ENCODE peak calls at places on chromosome 16, in nine cellular contexts. One of them, this sample, is unnamed.

GRCh38 chr16:30927789-30928378 is 4.5 kb downstream of the FBXL19 start:
- DNase-seq in Calu3: peak; percentile 41
- DNase-seq in hippocampal formation: peak; percentile 80
- DNase-seq in central memory CD4-positive, alpha-beta T cell: peak; percentile 24
- DNase-seq in activated CD8-positive, alpha-beta memory T cell treated with anti-CD3 and anti-CD28 coated beads, Interleukin-2, amount 50 U/mL, for 48 hours: no peak
- DNase-seq in frontal cortex: peak; percentile 77
- DNase-seq in sciatic nerve: no peak
- DNase-seq in dorsolateral prefrontal cortex: peak; percentile 79
- DNase-seq in NCI-H226: no peak
- DNase-seq in this sample: peak; percentile 14

GRCh38 chr16:8194795-8195194 is 395.5 kb downstream of the TMEM114 start:
- DNase-seq in sciatic nerve: no peak
- DNase-seq in NCI-H226: no peak
- DNase-seq in central memory CD4-positive, alpha-beta T cell: no peak
- DNase-seq in hippocampal formation: no peak
- DNase-seq in Calu3: no peak
- DNase-seq in frontal cortex: no peak
- DNase-seq in activated CD8-positive, alpha-beta memory T cell treated with anti-CD3 and anti-CD28 coated beads, Interleukin-2, amount 50 U/mL, for 48 hours: no peak
- DNase-seq in dorsolateral prefrontal cortex: no peak
- DNase-seq in this sample: no peak

GRCh38 chr16:59878479-59878878 is 1144.4 kb upstream of the GOT2 start:
- DNase-seq in central memory CD4-positive, alpha-beta T cell: no peak
- DNase-seq in activated CD8-positive, alpha-beta memory T cell treated with anti-CD3 and anti-CD28 coated beads, Interleukin-2, amount 50 U/mL, for 48 hours: no peak
- DNase-seq in NCI-H226: no peak
- DNase-seq in dorsolateral prefrontal cortex: no peak
- DNase-seq in hippocampal formation: no peak
- DNase-seq in sciatic nerve: no peak
- DNase-seq in frontal cortex: no peak
- DNase-seq in Calu3: peak; percentile 74
- DNase-seq in this sample: peak; percentile 90

GRCh38 chr16:81524382-81524781 is 79.8 kb downstream of the CMIP start:
- DNase-seq in hippocampal formation: no peak
- DNase-seq in central memory CD4-positive, alpha-beta T cell: peak; percentile 65
- DNase-seq in sciatic nerve: no peak
- DNase-seq in frontal cortex: no peak
- DNase-seq in Calu3: no peak
- DNase-seq in activated CD8-positive, alpha-beta memory T cell treated with anti-CD3 and anti-CD28 coated beads, Interleukin-2, amount 50 U/mL, for 48 hours: no peak
- DNase-seq in NCI-H226: no peak
- DNase-seq in dorsolateral prefrontal cortex: no peak
- DNase-seq in this sample: peak; percentile 59

GRCh38 chr16:19583665-19584300 is 28.3 kb downstream of the VPS35L start:
- DNase-seq in Calu3: peak; percentile 61
- DNase-seq in frontal cortex: no peak
- DNase-seq in dorsolateral prefrontal cortex: no peak
- DNase-seq in sciatic nerve: no peak
- DNase-seq in NCI-H226: peak; percentile 46
- DNase-seq in central memory CD4-positive, alpha-beta T cell: peak; percentile 14
- DNase-seq in hippocampal formation: no peak
- DNase-seq in activated CD8-positive, alpha-beta memory T cell treated with anti-CD3 and anti-CD28 coated beads, Interleukin-2, amount 50 U/mL, for 48 hours: no peak
- DNase-seq in this sample: peak; percentile 29

GRCh38 chr16:54116126-54116525 is 170.5 kb downstream of the IRX3 start:
- DNase-seq in frontal cortex: no peak
- DNase-seq in sciatic nerve: no peak
- DNase-seq in central memory CD4-positive, alpha-beta T cell: no peak
- DNase-seq in dorsolateral prefrontal cortex: no peak
- DNase-seq in hippocampal formation: no peak
- DNase-seq in Calu3: no peak
- DNase-seq in activated CD8-positive, alpha-beta memory T cell treated with anti-CD3 and anti-CD28 coated beads, Interleukin-2, amount 50 U/mL, for 48 hours: no peak
- DNase-seq in NCI-H226: no peak
- DNase-seq in this sample: no peak

GRCh38 chr16:10938321-10938720 is 3.9 kb downstream of the DEXI start:
- DNase-seq in dorsolateral prefrontal cortex: no peak
- DNase-seq in activated CD8-positive, alpha-beta memory T cell treated with anti-CD3 and anti-CD28 coated beads, Interleukin-2, amount 50 U/mL, for 48 hours: no peak
- DNase-seq in central memory CD4-positive, alpha-beta T cell: no peak
- DNase-seq in frontal cortex: no peak
- DNase-seq in sciatic nerve: no peak
- DNase-seq in hippocampal formation: no peak
- DNase-seq in NCI-H226: no peak
- DNase-seq in Calu3: no peak
- DNase-seq in this sample: no peak

GRCh38 chr16:28623172-28623711 is 13.4 kb upstream of the SULT1A1 start:
- DNase-seq in central memory CD4-positive, alpha-beta T cell: peak; percentile 63
- DNase-seq in hippocampal formation: no peak
- DNase-seq in sciatic nerve: no peak
- DNase-seq in Calu3: peak; percentile 88
- DNase-seq in NCI-H226: no peak
- DNase-seq in frontal cortex: no peak
- DNase-seq in dorsolateral prefrontal cortex: peak; percentile 49
- DNase-seq in activated CD8-positive, alpha-beta memory T cell treated with anti-CD3 and anti-CD28 coated beads, Interleukin-2, amount 50 U/mL, for 48 hours: peak; percentile 86
- DNase-seq in this sample: no peak

GRCh38 chr16:11448796-11449416 is 103.6 kb downstream of the RMI2 start:
- DNase-seq in activated CD8-positive, alpha-beta memory T cell treated with anti-CD3 and anti-CD28 coated beads, Interleukin-2, amount 50 U/mL, for 48 hours: no peak
- DNase-seq in hippocampal formation: no peak
- DNase-seq in dorsolateral prefrontal cortex: no peak
- DNase-seq in NCI-H226: no peak
- DNase-seq in frontal cortex: no peak
- DNase-seq in sciatic nerve: no peak
- DNase-seq in central memory CD4-positive, alpha-beta T cell: no peak
- DNase-seq in Calu3: no peak
- DNase-seq in this sample: no peak

GRCh38 chr16:57720142-57720575 is 15.4 kb upstream of the KATNB1 start:
- DNase-seq in sciatic nerve: no peak
- DNase-seq in Calu3: peak; percentile 90
- DNase-seq in frontal cortex: no peak
- DNase-seq in activated CD8-positive, alpha-beta memory T cell treated with anti-CD3 and anti-CD28 coated beads, Interleukin-2, amount 50 U/mL, for 48 hours: peak; percentile 70
- DNase-seq in hippocampal formation: no peak
- DNase-seq in central memory CD4-positive, alpha-beta T cell: peak; percentile 19
- DNase-seq in dorsolateral prefrontal cortex: peak; percentile 54
- DNase-seq in NCI-H226: peak; percentile 25
- DNase-seq in this sample: peak; percentile 8

GRCh38 chr16:74862743-74863244 is 88.2 kb upstream of the FA2H start:
- DNase-seq in frontal cortex: peak; percentile 34
- DNase-seq in Calu3: peak; percentile 45
- DNase-seq in activated CD8-positive, alpha-beta memory T cell treated with anti-CD3 and anti-CD28 coated beads, Interleukin-2, amount 50 U/mL, for 48 hours: no peak
- DNase-seq in dorsolateral prefrontal cortex: no peak
- DNase-seq in NCI-H226: no peak
- DNase-seq in hippocampal formation: peak; percentile 52
- DNase-seq in central memory CD4-positive, alpha-beta T cell: peak; percentile 28
- DNase-seq in sciatic nerve: no peak
- DNase-seq in this sample: peak; percentile 16

GRCh38 chr16:23452221-23452571 is 793 bp downstream of the COG7 start:
- DNase-seq in sciatic nerve: no peak
- DNase-seq in Calu3: no peak
- DNase-seq in NCI-H226: no peak
- DNase-seq in dorsolateral prefrontal cortex: no peak
- DNase-seq in central memory CD4-positive, alpha-beta T cell: no peak
- DNase-seq in activated CD8-positive, alpha-beta memory T cell treated with anti-CD3 and anti-CD28 coated beads, Interleukin-2, amount 50 U/mL, for 48 hours: no peak
- DNase-seq in hippocampal formation: no peak
- DNase-seq in frontal cortex: no peak
- DNase-seq in this sample: no peak

GRCh38 chr16:1974157-1975070 is 2.6 kb downstream of the TBL3 start:
- DNase-seq in Calu3: no peak
- DNase-seq in central memory CD4-positive, alpha-beta T cell: no peak
- DNase-seq in hippocampal formation: no peak
- DNase-seq in activated CD8-positive, alpha-beta memory T cell treated with anti-CD3 and anti-CD28 coated beads, Interleukin-2, amount 50 U/mL, for 48 hours: no peak
- DNase-seq in sciatic nerve: no peak
- DNase-seq in dorsolateral prefrontal cortex: no peak
- DNase-seq in NCI-H226: no peak
- DNase-seq in frontal cortex: no peak
- DNase-seq in this sample: no peak

GRCh38 chr16:23801387-23801786 is 34.4 kb upstream of the PRKCB start:
- DNase-seq in NCI-H226: peak; percentile 47
- DNase-seq in frontal cortex: peak; percentile 24
- DNase-seq in central memory CD4-positive, alpha-beta T cell: peak; percentile 62
- DNase-seq in hippocampal formation: peak; percentile 27
- DNase-seq in sciatic nerve: peak; percentile 82
- DNase-seq in activated CD8-positive, alpha-beta memory T cell treated with anti-CD3 and anti-CD28 coated beads, Interleukin-2, amount 50 U/mL, for 48 hours: peak; percentile 88
- DNase-seq in Calu3: peak; percentile 90
- DNase-seq in dorsolateral prefrontal cortex: peak; percentile 86
- DNase-seq in this sample: peak; percentile 5

GRCh38 chr16:79132745-79133144 is 467.8 kb downstream of the MAF start:
- DNase-seq in dorsolateral prefrontal cortex: no peak
- DNase-seq in activated CD8-positive, alpha-beta memory T cell treated with anti-CD3 and anti-CD28 coated beads, Interleukin-2, amount 50 U/mL, for 48 hours: no peak
- DNase-seq in NCI-H226: no peak
- DNase-seq in central memory CD4-positive, alpha-beta T cell: no peak
- DNase-seq in hippocampal formation: no peak
- DNase-seq in Calu3: no peak
- DNase-seq in frontal cortex: no peak
- DNase-seq in sciatic nerve: no peak
- DNase-seq in this sample: no peak

GRCh38 chr16:2056077-2056476 is 8.3 kb downstream of the TSC2 start:
- DNase-seq in Calu3: no peak
- DNase-seq in dorsolateral prefrontal cortex: no peak
- DNase-seq in central memory CD4-positive, alpha-beta T cell: no peak
- DNase-seq in sciatic nerve: no peak
- DNase-seq in hippocampal formation: no peak
- DNase-seq in frontal cortex: no peak
- DNase-seq in NCI-H226: no peak
- DNase-seq in activated CD8-positive, alpha-beta memory T cell treated with anti-CD3 and anti-CD28 coated beads, Interleukin-2, amount 50 U/mL, for 48 hours: no peak
- DNase-seq in this sample: no peak

GRCh38 chr16:30110661-30111060 is 2.7 kb downstream of the GDPD3 start:
- DNase-seq in sciatic nerve: no peak
- DNase-seq in frontal cortex: no peak
- DNase-seq in Calu3: no peak
- DNase-seq in dorsolateral prefrontal cortex: no peak
- DNase-seq in central memory CD4-positive, alpha-beta T cell: no peak
- DNase-seq in hippocampal formation: no peak
- DNase-seq in NCI-H226: no peak
- DNase-seq in activated CD8-positive, alpha-beta memory T cell treated with anti-CD3 and anti-CD28 coated beads, Interleukin-2, amount 50 U/mL, for 48 hours: no peak
- DNase-seq in this sample: no peak

GRCh38 chr16:80994451-80994850 is 12.2 kb downstream of the CMC2 start:
- DNase-seq in frontal cortex: no peak
- DNase-seq in activated CD8-positive, alpha-beta memory T cell treated with anti-CD3 and anti-CD28 coated beads, Interleukin-2, amount 50 U/mL, for 48 hours: no peak
- DNase-seq in Calu3: no peak
- DNase-seq in sciatic nerve: no peak
- DNase-seq in NCI-H226: peak; percentile 21
- DNase-seq in dorsolateral prefrontal cortex: no peak
- DNase-seq in hippocampal formation: no peak
- DNase-seq in central memory CD4-positive, alpha-beta T cell: no peak
- DNase-seq in this sample: peak; percentile 49

GRCh38 chr16:84369938-84370627 is 1.7 kb downstream of the ATP2C2 start:
- DNase-seq in NCI-H226: no peak
- DNase-seq in dorsolateral prefrontal cortex: no peak
- DNase-seq in activated CD8-positive, alpha-beta memory T cell treated with anti-CD3 and anti-CD28 coated beads, Interleukin-2, amount 50 U/mL, for 48 hours: no peak
- DNase-seq in Calu3: peak; percentile 76
- DNase-seq in frontal cortex: no peak
- DNase-seq in hippocampal formation: no peak
- DNase-seq in central memory CD4-positive, alpha-beta T cell: no peak
- DNase-seq in sciatic nerve: no peak
- DNase-seq in this sample: no peak

GRCh38 chr16:80591071-80591935 is 50.5 kb downstream of the DYNLRB2 start:
- DNase-seq in Calu3: no peak
- DNase-seq in hippocampal formation: no peak
- DNase-seq in activated CD8-positive, alpha-beta memory T cell treated with anti-CD3 and anti-CD28 coated beads, Interleukin-2, amount 50 U/mL, for 48 hours: no peak
- DNase-seq in frontal cortex: no peak
- DNase-seq in central memory CD4-positive, alpha-beta T cell: peak; percentile 81
- DNase-seq in sciatic nerve: no peak
- DNase-seq in NCI-H226: no peak
- DNase-seq in dorsolateral prefrontal cortex: no peak
- DNase-seq in this sample: no peak

GRCh38 chr16:31504159-31504558 is 4.0 kb downstream of the RUSF1 start:
- DNase-seq in central memory CD4-positive, alpha-beta T cell: no peak
- DNase-seq in hippocampal formation: no peak
- DNase-seq in dorsolateral prefrontal cortex: no peak
- DNase-seq in Calu3: no peak
- DNase-seq in frontal cortex: no peak
- DNase-seq in activated CD8-positive, alpha-beta memory T cell treated with anti-CD3 and anti-CD28 coated beads, Interleukin-2, amount 50 U/mL, for 48 hours: no peak
- DNase-seq in NCI-H226: no peak
- DNase-seq in sciatic nerve: peak; percentile 18
- DNase-seq in this sample: no peak

GRCh38 chr16:49557070-49557446 is 183.5 kb downstream of the C16orf78 start:
- DNase-seq in sciatic nerve: no peak
- DNase-seq in frontal cortex: no peak
- DNase-seq in Calu3: no peak
- DNase-seq in dorsolateral prefrontal cortex: no peak
- DNase-seq in hippocampal formation: no peak
- DNase-seq in NCI-H226: no peak
- DNase-seq in central memory CD4-positive, alpha-beta T cell: no peak
- DNase-seq in activated CD8-positive, alpha-beta memory T cell treated with anti-CD3 and anti-CD28 coated beads, Interleukin-2, amount 50 U/mL, for 48 hours: no peak
- DNase-seq in this sample: no peak

GRCh38 chr16:58110590-58111330 is 18.4 kb downstream of the CFAP20 start:
- DNase-seq in central memory CD4-positive, alpha-beta T cell: no peak
- DNase-seq in Calu3: no peak
- DNase-seq in NCI-H226: peak; percentile 95
- DNase-seq in hippocampal formation: no peak
- DNase-seq in activated CD8-positive, alpha-beta memory T cell treated with anti-CD3 and anti-CD28 coated beads, Interleukin-2, amount 50 U/mL, for 48 hours: no peak
- DNase-seq in dorsolateral prefrontal cortex: no peak
- DNase-seq in frontal cortex: no peak
- DNase-seq in sciatic nerve: no peak
- DNase-seq in this sample: no peak

GRCh38 chr16:84239910-84240309 is at the start of gene KCNG4:
- DNase-seq in hippocampal formation: no peak
- DNase-seq in NCI-H226: no peak
- DNase-seq in sciatic nerve: no peak
- DNase-seq in dorsolateral prefrontal cortex: no peak
- DNase-seq in frontal cortex: no peak
- DNase-seq in Calu3: no peak
- DNase-seq in activated CD8-positive, alpha-beta memory T cell treated with anti-CD3 and anti-CD28 coated beads, Interleukin-2, amount 50 U/mL, for 48 hours: no peak
- DNase-seq in central memory CD4-positive, alpha-beta T cell: no peak
- DNase-seq in this sample: no peak

This sample was measured in astrocyte.